ENCODE peak calls at places on chromosome 2, in five cellular contexts. One of them, this sample, is unnamed. For H3K4me1, the result is how much of the 10 kb centered on the place peaks cover.

GRCh38 chr2:174717273-174717672 is 47.0 kb downstream of the CHRNA1 start:
- DNase-seq in stomach: no peak
- DNase-seq in mesendoderm: no peak
- DNase-seq in A673: no peak
- DNase-seq in ovary: no peak
- DNase-seq in this sample: no peak

GRCh38 chr2:137964066-137964858 is at the start of gene HNMT:
- DNase-seq in mesendoderm: peak
- DNase-seq in ovary: peak
- DNase-seq in stomach: peak
- DNase-seq in A673: peak
- DNase-seq in this sample: peak

GRCh38 chr2:201149064-201149820 is 33.3 kb downstream of the CFLAR start:
- DNase-seq in A673: no peak
- DNase-seq in ovary: no peak
- DNase-seq in stomach: no peak
- DNase-seq in mesendoderm: peak
- DNase-seq in this sample: no peak

GRCh38 chr2:158179660-158180059 is 78.0 kb downstream of the UPP2 start:
- DNase-seq in stomach: no peak
- DNase-seq in mesendoderm: no peak
- DNase-seq in A673: peak
- DNase-seq in ovary: no peak
- DNase-seq in this sample: no peak

GRCh38 chr2:109256921-109257320 is 127.9 kb downstream of the SH3RF3 start:
- DNase-seq in ovary: no peak
- DNase-seq in mesendoderm: no peak
- DNase-seq in A673: no peak
- DNase-seq in stomach: no peak
- DNase-seq in this sample: no peak

GRCh38 chr2:187150667-187151066 is 297.4 kb downstream of the CALCRL start:
- DNase-seq in ovary: no peak
- DNase-seq in mesendoderm: no peak
- DNase-seq in A673: no peak
- DNase-seq in stomach: no peak
- DNase-seq in this sample: no peak

GRCh38 chr2:9178905-9179571 is 27.6 kb upstream of the ASAP2 start:
- DNase-seq in mesendoderm: no peak
- DNase-seq in stomach: peak
- DNase-seq in ovary: peak
- DNase-seq in A673: peak
- DNase-seq in this sample: peak

GRCh38 chr2:233063269-233063975 is 3.3 kb downstream of the INPP5D start:
- DNase-seq in A673: no peak
- DNase-seq in mesendoderm: peak
- DNase-seq in stomach: peak
- DNase-seq in ovary: no peak
- DNase-seq in this sample: no peak

GRCh38 chr2:72917875-72918660 is 749 bp downstream of the EMX1 start:
- DNase-seq in A673: no peak
- DNase-seq in stomach: peak
- DNase-seq in ovary: no peak
- DNase-seq in mesendoderm: peak
- DNase-seq in this sample: no peak

GRCh38 chr2:74873678-74874640 is 40.0 kb downstream of the HK2 start:
- DNase-seq in A673: no peak
- DNase-seq in ovary: no peak
- DNase-seq in stomach: no peak
- DNase-seq in mesendoderm: no peak
- DNase-seq in this sample: no peak

GRCh38 chr2:96265349-96265839 is 403 bp downstream of the TMEM127 start:
- DNase-seq in ovary: no peak
- DNase-seq in mesendoderm: no peak
- DNase-seq in stomach: peak
- DNase-seq in A673: peak
- DNase-seq in this sample: peak

GRCh38 chr2:3242747-3243369 is 134.8 kb downstream of the EIPR1 start:
- DNase-seq in stomach: no peak
- DNase-seq in A673: no peak
- DNase-seq in ovary: no peak
- DNase-seq in mesendoderm: no peak
- DNase-seq in this sample: no peak

GRCh38 chr2:127050803-127051115 is 56.2 kb downstream of the BIN1 start:
- DNase-seq in ovary: no peak
- DNase-seq in A673: no peak
- DNase-seq in mesendoderm: no peak
- DNase-seq in stomach: no peak
- DNase-seq in this sample: no peak

GRCh38 chr2:167127135-167127534 is 238.9 kb downstream of the XIRP2 start:
- DNase-seq in ovary: no peak
- DNase-seq in A673: peak
- DNase-seq in stomach: no peak
- DNase-seq in mesendoderm: peak
- DNase-seq in this sample: peak

GRCh38 chr2:5743992-5744391 is 51.8 kb downstream of the SOX11 start:
- DNase-seq in A673: no peak
- DNase-seq in mesendoderm: peak
- DNase-seq in ovary: no peak
- DNase-seq in stomach: no peak
- DNase-seq in this sample: no peak

GRCh38 chr2:197464180-197464579 is 10.8 kb downstream of the COQ10B start:
- DNase-seq in A673: no peak
- DNase-seq in stomach: no peak
- DNase-seq in mesendoderm: no peak
- DNase-seq in ovary: no peak
- DNase-seq in this sample: no peak

GRCh38 chr2:239118675-239119211 is 270.9 kb downstream of the TWIST2 start:
- DNase-seq in stomach: no peak
- DNase-seq in mesendoderm: no peak
- DNase-seq in A673: no peak
- DNase-seq in ovary: no peak
- DNase-seq in this sample: no peak

GRCh38 chr2:15521782-15522181 is 39.4 kb downstream of the NBAS start:
- DNase-seq in stomach: no peak
- DNase-seq in mesendoderm: no peak
- DNase-seq in ovary: no peak
- DNase-seq in A673: no peak
- DNase-seq in this sample: no peak

GRCh38 chr2:31526946-31527345 is 53.8 kb downstream of the SRD5A2 start:
- DNase-seq in A673: no peak
- DNase-seq in mesendoderm: no peak
- DNase-seq in stomach: no peak
- DNase-seq in ovary: no peak
- DNase-seq in this sample: no peak

GRCh38 chr2:52934354-52934898 is 833.2 kb upstream of the CHAC2 start:
- DNase-seq in ovary: no peak
- DNase-seq in A673: no peak
- DNase-seq in stomach: no peak
- DNase-seq in mesendoderm: no peak
- DNase-seq in this sample: no peak

GRCh38 chr2:237262838-237263771 is 150.9 kb downstream of the COL6A3 start:
- DNase-seq in mesendoderm: no peak
- DNase-seq in stomach: no peak
- DNase-seq in A673: peak
- DNase-seq in ovary: no peak
- DNase-seq in this sample: no peak

GRCh38 chr2:39409697-39410389 is 27.2 kb downstream of the MAP4K3 start:
- DNase-seq in A673: no peak
- DNase-seq in ovary: no peak
- DNase-seq in mesendoderm: no peak
- DNase-seq in stomach: no peak
- DNase-seq in this sample: peak

GRCh38 chr2:39411186-39411944 is 25.7 kb downstream of the MAP4K3 start:
- DNase-seq in A673: peak
- DNase-seq in mesendoderm: peak
- DNase-seq in ovary: no peak
- DNase-seq in stomach: no peak
- DNase-seq in this sample: no peak

GRCh38 chr2:39407516-39408296 is 29.4 kb downstream of the MAP4K3 start:
- DNase-seq in mesendoderm: no peak
- DNase-seq in ovary: no peak
- DNase-seq in A673: peak
- DNase-seq in stomach: no peak
- DNase-seq in this sample: no peak

GRCh38 chr2:39405364-39405763 is 31.7 kb downstream of the MAP4K3 start:
- DNase-seq in stomach: no peak
- DNase-seq in A673: no peak
- DNase-seq in ovary: no peak
- DNase-seq in mesendoderm: no peak
- DNase-seq in this sample: no peak

GRCh38 chr2:39408351-39409136 is 28.5 kb downstream of the MAP4K3 start:
- DNase-seq in A673: peak
- DNase-seq in mesendoderm: peak
- DNase-seq in stomach: no peak
- DNase-seq in ovary: no peak
- DNase-seq in this sample: no peak
- H3K27ac ChIP-seq in A673: peak
- H3K27ac ChIP-seq in mesendoderm: peak
- H3K27ac ChIP-seq in stomach: no peak
- H3K27ac ChIP-seq in ovary: no peak
- H3K27ac ChIP-seq in this sample: no peak

DNA sequence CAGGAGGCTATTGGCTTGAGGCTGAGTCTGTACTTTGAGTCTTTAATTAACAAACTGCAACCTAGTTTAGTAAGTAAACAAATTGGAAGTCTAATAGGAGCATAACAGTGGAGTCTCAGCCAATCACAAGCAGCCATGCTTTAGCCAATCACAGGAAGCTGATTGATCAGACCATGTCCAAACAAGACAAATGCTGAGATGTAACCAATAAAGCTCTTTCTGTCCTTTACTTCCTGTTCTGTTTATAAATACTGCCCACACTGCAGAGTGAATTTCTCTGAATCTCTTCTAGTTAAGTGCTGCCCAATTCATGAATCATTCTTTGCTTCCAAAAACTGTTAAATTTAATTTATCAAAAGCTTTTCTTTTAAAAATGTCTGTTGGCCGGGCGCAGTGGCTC is 146.6 kb upstream of the DLX2 start:
- DNase-seq in A673: no peak
- DNase-seq in ovary: no peak
- DNase-seq in mesendoderm: no peak
- DNase-seq in stomach: no peak
- DNase-seq in this sample: no peak
- H3K4me1 ChIP-seq in A673: under half
- H3K4me1 ChIP-seq in ovary: under half
- H3K4me1 ChIP-seq in mesendoderm: under half
- H3K4me1 ChIP-seq in stomach: under half
- H3K4me1 ChIP-seq in this sample: under half

DNA sequence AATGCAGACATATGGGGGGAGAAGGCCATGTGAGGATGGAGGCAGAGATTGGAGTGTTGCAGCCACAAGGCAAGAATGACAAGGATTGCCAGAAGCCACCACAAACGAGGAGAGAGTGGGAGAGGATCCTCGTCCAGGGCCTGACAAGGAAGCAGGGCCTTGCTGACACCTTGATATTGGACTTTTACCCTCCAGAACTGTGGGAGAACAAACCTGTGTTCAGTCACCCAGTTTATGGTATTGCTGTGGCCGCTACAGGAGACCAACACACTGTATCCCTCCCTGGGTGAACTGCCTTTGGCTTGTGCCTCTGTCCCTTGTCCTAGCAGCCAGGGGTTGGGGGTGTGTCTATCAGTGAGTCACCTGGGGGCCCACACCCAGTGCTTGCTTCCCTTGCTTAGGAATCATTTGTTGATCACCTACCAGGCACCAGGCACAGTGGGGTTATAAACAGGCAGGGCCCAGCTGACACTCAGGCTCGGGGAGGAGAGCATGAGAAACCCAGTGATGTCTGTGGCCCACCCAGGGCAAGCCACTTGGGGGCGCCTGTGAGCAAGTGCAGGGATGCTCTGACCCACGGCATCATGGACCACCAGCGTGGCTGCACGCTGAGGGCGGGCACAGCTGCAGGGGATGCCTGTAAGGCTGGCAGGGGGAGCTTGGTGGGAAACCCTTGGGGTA is 17.2 kb downstream of the TMEM185B start:
- DNase-seq in A673: peak
- DNase-seq in mesendoderm: peak
- DNase-seq in ovary: no peak
- DNase-seq in stomach: no peak
- DNase-seq in this sample: peak
- H3K27ac ChIP-seq in A673: no peak
- H3K27ac ChIP-seq in mesendoderm: no peak
- H3K27ac ChIP-seq in ovary: no peak
- H3K27ac ChIP-seq in stomach: no peak
- H3K27ac ChIP-seq in this sample: no peak

DNA sequence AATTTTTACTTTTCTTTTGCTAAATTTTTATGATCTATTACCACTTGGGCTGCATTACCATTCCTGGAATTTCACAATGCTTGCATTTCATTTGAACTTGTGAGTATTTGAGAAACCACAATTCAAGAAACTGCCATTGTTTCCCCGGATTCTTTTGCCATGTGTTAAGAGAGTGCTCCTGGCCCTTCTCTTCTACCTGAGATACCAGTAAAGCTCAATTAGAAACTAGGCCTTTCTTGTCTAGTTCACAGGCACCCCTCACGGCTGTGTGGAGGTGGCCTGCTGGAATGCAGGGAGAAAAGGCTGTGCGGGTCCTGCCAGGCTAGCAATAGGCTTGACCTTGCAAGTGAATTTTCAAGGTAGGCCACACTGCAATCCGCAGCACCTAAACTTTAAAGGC is 40.8 kb downstream of the ZEB2 start:
- DNase-seq in mesendoderm: peak
- DNase-seq in A673: no peak
- DNase-seq in ovary: no peak
- DNase-seq in stomach: no peak
- DNase-seq in this sample: no peak
- H3K4me1 ChIP-seq in mesendoderm: under half
- H3K4me1 ChIP-seq in A673: half or more
- H3K4me1 ChIP-seq in ovary: under half
- H3K4me1 ChIP-seq in stomach: under half
- H3K4me1 ChIP-seq in this sample: under half

This sample was measured in SJCRH30.